ENCODE peak calls at places on chromosomes 1 and 21, in nine cellular contexts. T is neural crest cell; U is GM20000; A is psoas muscle; K is CD4-positive, alpha-beta T cell; B is foreskin fibroblast; S is heart left ventricle; M is CD8-positive, alpha-beta T cell; N is choroid plexus epithelial cell. C is an unnamed sample.

GRCh38 chr1:184399192-184399847 is 12.5 kb downstream of the C1orf21 start:
- DNase-seq in T (no peak), U (no peak), A (no peak), K (no peak), B (no peak), S (no peak), M (no peak), N (no peak), C (no peak)

GRCh38 chr1:200428482-200429205 is 18.8 kb upstream of the ZNF281 start:
- DNase-seq in T (no peak), U (peak), A (no peak), K (no peak), B (peak), S (no peak), M (no peak), N (peak), C (peak)

GRCh38 chr1:21098186-21098915 is 78.3 kb downstream of the EIF4G3 start:
- DNase-seq in T (no peak), U (no peak), A (no peak), K (no peak), B (no peak), S (no peak), M (no peak), N (no peak), C (no peak)

GRCh38 chr1:61253059-61253735 is 170.8 kb downstream of the NFIA start:
- DNase-seq in T (no peak), U (no peak), A (peak), K (no peak), B (peak), S (no peak), M (no peak), N (peak), C (peak)

GRCh38 chr1:90712931-90713618 is 4.0 kb downstream of the BARHL2 start:
- DNase-seq in T (no peak), U (peak), A (no peak), K (no peak), B (no peak), S (no peak), M (no peak), N (no peak), C (no peak)

GRCh38 chr1:53681647-53682368 is 57.2 kb downstream of the GLIS1 start:
- DNase-seq in T (peak), U (peak), A (peak), K (peak), B (peak), S (no peak), M (peak), N (peak), C (no peak)

GRCh38 chr21:25373126-25374082 is 233.9 kb downstream of the MRPL39 start:
- DNase-seq in T (no peak), U (no peak), A (no peak), K (no peak), B (no peak), S (no peak), M (no peak), N (peak), C (no peak)

GRCh38 chr1:890661-891060 is 33.1 kb upstream of the SAMD11 start:
- DNase-seq in T (no peak), U (no peak), A (no peak), K (no peak), B (no peak), S (no peak), M (no peak), N (peak), C (no peak)

GRCh38 chr1:216306830-216307229 is 116.4 kb downstream of the USH2A start:
- DNase-seq in T (no peak), U (no peak), A (no peak), K (no peak), B (no peak), S (no peak), M (no peak), N (peak), C (no peak)

GRCh38 chr1:194341587-194341986 is 1155.2 kb upstream of the B3GALT2 start:
- DNase-seq in T (no peak), U (no peak), A (no peak), K (no peak), B (no peak), S (no peak), M (no peak), N (no peak), C (no peak)

GRCh38 chr1:167209044-167209443 is 11.6 kb upstream of the POU2F1 start:
- DNase-seq in T (no peak), U (no peak), A (no peak), K (no peak), B (no peak), S (no peak), M (no peak), N (no peak), C (no peak)

GRCh38 chr1:7500381-7501258 is 270.5 kb upstream of the VAMP3 start:
- DNase-seq in T (no peak), U (no peak), A (no peak), K (no peak), B (no peak), S (peak), M (no peak), N (no peak), C (no peak)

GRCh38 chr1:226069818-226070489 is 7.4 kb downstream of the H3-3A start:
- DNase-seq in T (no peak), U (no peak), A (no peak), K (no peak), B (no peak), S (no peak), M (no peak), N (no peak), C (no peak)

GRCh38 chr1:164602480-164603093 is 43.6 kb downstream of the PBX1 start:
- DNase-seq in T (no peak), U (no peak), A (peak), K (no peak), B (peak), S (peak), M (no peak), N (peak), C (peak)

GRCh38 chr21:34204481-34205439 is 131.4 kb downstream of the MRPS6 start:
- DNase-seq in T (no peak), U (no peak), A (no peak), K (no peak), B (no peak), S (no peak), M (no peak), N (peak), C (no peak)

GRCh38 chr1:164559342-164560070 is 522 bp downstream of the PBX1 start:
- DNase-seq in T (peak), U (no peak), A (peak), K (no peak), B (peak), S (no peak), M (no peak), N (peak), C (no peak)

GRCh38 chr21:46515109-46515508 is 56.4 kb downstream of the DIP2A start:
- DNase-seq in T (no peak), U (no peak), A (peak), K (peak), B (no peak), S (peak), M (no peak), N (peak), C (no peak)

GRCh38 chr21:16422702-16423101 is 692.9 kb downstream of the USP25 start:
- DNase-seq in T (no peak), U (no peak), A (no peak), K (no peak), B (no peak), S (no peak), M (no peak), N (no peak), C (no peak)

GRCh38 chr1:155017946-155018316 is 15.3 kb downstream of the ZBTB7B start:
- DNase-seq in T (no peak), U (peak), A (no peak), K (no peak), B (no peak), S (no peak), M (no peak), N (no peak), C (no peak)

GRCh38 chr1:222973561-222973960 is 158.7 kb downstream of the DISP1 start:
- DNase-seq in T (no peak), U (no peak), A (no peak), K (no peak), B (peak), S (no peak), M (no peak), N (no peak), C (no peak)

GRCh38 chr1:185656663-185657062 is 77.5 kb upstream of the HMCN1 start:
- DNase-seq in T (no peak), U (no peak), A (no peak), K (no peak), B (no peak), S (no peak), M (no peak), N (no peak), C (no peak)

DNA sequence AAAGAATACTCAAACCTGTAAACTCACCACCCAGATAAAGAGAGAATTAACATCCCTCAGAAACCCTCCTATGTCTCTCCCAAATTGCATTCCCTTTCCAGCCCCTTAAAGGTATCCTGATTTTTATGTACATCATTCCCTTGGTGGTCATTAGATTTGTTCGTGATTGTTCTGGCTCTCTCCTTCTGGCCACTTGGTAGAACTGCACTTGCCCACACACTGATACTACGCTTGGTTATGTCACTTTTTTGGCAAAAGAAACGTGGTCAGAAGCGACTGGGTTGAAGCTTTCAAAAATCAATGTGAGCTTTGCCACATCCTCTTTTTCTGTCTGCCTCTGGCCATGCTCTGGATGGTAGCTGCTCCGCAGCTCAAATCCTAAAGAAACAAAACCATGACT is 76.3 kb downstream of the KRTAP19-8 start:
- DNase-seq in T (no peak), U (no peak), A (no peak), K (no peak), B (no peak), S (no peak), M (no peak), N (no peak), C (no peak)
- TF ChIP-seq CTCF in T (peak), U (no peak), A (no peak), K (no peak), B (no peak), S (no peak), M (no peak), N (no peak), C (no peak)

GRCh38 chr1:101509370-101509769 is 272.6 kb downstream of the S1PR1 start:
- DNase-seq in T (no peak), U (no peak), A (no peak), K (no peak), B (no peak), S (no peak), M (no peak), N (no peak), C (no peak)

GRCh38 chr1:101511501-101511900 is 274.7 kb downstream of the S1PR1 start:
- DNase-seq in T (no peak), U (no peak), A (no peak), K (no peak), B (no peak), S (no peak), M (no peak), N (no peak), C (no peak)

GRCh38 chr1:101507547-101507971 is 270.7 kb downstream of the S1PR1 start:
- DNase-seq in T (no peak), U (no peak), A (no peak), K (no peak), B (no peak), S (no peak), M (no peak), N (no peak), C (no peak)

GRCh38 chr1:101506541-101507164 is 269.8 kb downstream of the S1PR1 start:
- DNase-seq in T (peak), U (peak), A (no peak), K (no peak), B (peak), S (no peak), M (peak), N (peak), C (peak)
- TF ChIP-seq CTCF in T (peak), U (peak), A (peak), K (peak), B (peak), S (peak), M (peak), N (peak), C (peak)

GRCh38 chr1:206588492-206588891 is 23.8 kb downstream of the EIF2D start:
- DNase-seq in T (no peak), U (no peak), A (no peak), K (no peak), B (no peak), S (no peak), M (no peak), N (peak), C (no peak)

GRCh38 chr1:206591236-206591635 is 21.0 kb downstream of the EIF2D start:
- DNase-seq in T (no peak), U (no peak), A (no peak), K (no peak), B (peak), S (no peak), M (no peak), N (peak), C (no peak)

GRCh38 chr1:206589206-206589605 is 23.1 kb downstream of the EIF2D start:
- DNase-seq in T (no peak), U (no peak), A (no peak), K (no peak), B (peak), S (no peak), M (no peak), N (peak), C (peak)

GRCh38 chr1:206591696-206592095 is 20.6 kb downstream of the EIF2D start:
- DNase-seq in T (no peak), U (no peak), A (no peak), K (no peak), B (no peak), S (no peak), M (no peak), N (no peak), C (no peak)

DNA sequence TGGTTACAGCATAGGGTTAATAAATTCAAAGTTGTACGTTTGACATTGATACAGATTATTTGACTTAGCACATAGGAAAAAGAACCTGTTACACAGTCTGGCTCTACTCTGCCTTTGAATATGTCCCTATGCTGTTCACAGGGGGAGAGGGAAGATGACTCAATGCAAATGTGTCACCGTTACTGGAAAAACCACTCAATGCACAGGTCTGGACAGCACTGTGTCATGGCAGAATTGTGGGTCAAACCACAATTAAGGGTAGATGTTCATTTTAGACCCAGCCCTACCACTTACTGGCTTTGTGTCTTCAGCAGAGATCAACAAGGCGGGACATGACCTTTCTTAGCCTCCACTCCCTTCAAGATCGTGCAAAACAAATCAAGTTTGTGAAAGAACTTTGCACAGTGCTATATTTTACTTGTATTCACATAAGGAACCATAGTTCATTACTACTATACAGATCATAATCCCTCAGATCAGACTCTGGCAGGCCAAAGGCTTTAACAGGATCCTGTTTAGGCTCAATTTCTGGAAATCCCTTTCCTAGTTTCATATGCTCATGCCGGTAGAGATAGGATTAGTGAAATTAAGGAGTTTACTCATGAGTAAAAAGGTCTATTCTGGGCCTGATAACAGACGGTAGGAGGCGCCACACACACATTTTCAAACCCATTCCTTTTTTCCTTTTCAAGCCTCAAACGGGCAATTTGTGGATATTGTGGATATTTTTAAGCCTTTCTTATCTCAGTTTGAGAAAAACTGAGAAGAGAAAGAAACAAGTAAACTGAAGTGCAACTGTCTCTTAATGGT is 22.0 kb downstream of the EIF2D start:
- DNase-seq in T (no peak), U (peak), A (no peak), K (peak), B (peak), S (no peak), M (peak), N (peak), C (peak)
- TF ChIP-seq CTCF in T (peak), U (no peak), A (peak), K (peak), B (no peak), S (no peak), M (peak), N (peak), C (peak)

GRCh38 chr1:228259951-228260350 is 52.1 kb downstream of the OBSCN start:
- DNase-seq in T (no peak), U (no peak), A (no peak), K (no peak), B (no peak), S (no peak), M (no peak), N (no peak), C (no peak)
- TF ChIP-seq CTCF in T (peak), U (no peak), A (no peak), K (no peak), B (no peak), S (no peak), M (no peak), N (peak), C (peak)

DNA sequence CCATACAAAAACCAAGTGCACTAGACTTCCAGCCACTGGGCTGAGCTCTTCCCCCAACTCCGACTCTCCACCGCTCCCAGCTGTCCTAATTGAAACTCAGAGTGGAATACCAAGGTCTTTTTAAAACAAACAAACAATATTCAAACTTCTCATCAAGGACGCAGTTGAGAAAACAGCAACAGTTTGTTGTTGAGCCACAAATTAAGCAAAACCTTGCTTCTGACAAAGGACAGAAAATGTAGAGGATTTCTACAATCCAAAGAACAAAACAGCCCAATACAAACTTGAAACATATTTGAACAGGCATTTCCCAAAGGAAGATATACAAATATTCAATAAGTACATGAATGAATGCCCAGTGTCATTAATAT is 28.4 kb downstream of the RSPH1 start:
- DNase-seq in T (no peak), U (no peak), A (no peak), K (no peak), B (no peak), S (no peak), M (no peak), N (no peak), C (no peak)
- TF ChIP-seq CTCF in T (no peak), U (no peak), A (no peak), K (no peak), B (no peak), S (no peak), M (no peak), N (no peak), C (no peak)

DNA sequence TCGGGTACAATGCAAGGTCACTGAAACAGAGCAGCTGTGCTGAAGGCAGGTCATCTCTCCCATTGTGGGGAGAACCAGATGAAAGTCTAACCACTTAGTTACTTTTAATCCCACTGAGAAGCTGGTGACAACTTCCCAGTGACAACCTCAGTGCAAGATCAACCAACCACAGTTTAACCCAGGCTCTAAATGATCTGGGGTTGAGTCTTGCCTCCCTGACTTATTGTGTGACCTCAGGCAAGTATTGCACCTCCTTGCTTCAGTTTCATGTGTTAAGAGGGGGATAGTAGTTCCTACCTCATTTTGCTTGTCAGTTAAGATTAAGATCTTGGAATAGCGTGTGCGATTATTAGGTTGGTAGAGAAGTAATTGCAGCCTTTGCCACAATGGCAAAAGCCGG is 3.2 kb downstream of the ZP4 start:
- DNase-seq in T (no peak), U (no peak), A (no peak), K (no peak), B (no peak), S (no peak), M (no peak), N (no peak), C (no peak)
- TF ChIP-seq CTCF in T (no peak), U (no peak), A (no peak), K (no peak), B (no peak), S (no peak), M (no peak), N (no peak), C (no peak)

DNA sequence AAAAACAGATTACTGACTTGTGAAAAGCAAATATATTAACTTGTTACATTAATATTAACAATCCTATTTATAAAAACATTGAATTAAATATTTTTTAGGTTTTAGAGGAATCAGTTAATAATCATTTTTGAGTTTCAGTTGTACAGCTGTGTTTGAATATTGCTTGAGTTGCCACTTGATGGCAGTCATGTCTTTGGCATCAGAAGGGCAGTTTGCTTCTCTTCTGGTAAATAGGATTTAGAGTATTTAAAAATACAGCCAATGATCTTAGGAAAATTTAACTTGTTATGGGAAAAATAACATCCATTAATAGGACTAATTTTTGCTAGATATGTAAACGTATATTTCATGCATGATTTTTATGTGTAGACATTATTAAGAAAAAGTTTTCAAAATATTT is 234.1 kb downstream of the NCAM2 start:
- DNase-seq in T (no peak), U (no peak), A (no peak), K (no peak), B (peak), S (no peak), M (no peak), N (peak), C (peak)
- TF ChIP-seq CTCF in T (peak), U (no peak), A (no peak), K (no peak), B (peak), S (peak), M (no peak), N (peak), C (peak)

C was measured in HFFc6.